ENCODE peak calls at places on chromosomes 6 and 20, in seven cellular contexts. H is foreskin fibroblast, W is AG04449, Q is pancreas, G is bronchial epithelial cell, A is heart right ventricle, R is WTC11. E is an unnamed sample.

GRCh38 chr6:30646450-30647038 is 389 bp upstream of the C6orf136 start:
- DNase-seq in R (peak), A (peak), W (no peak), G (peak), Q (no peak), H (no peak), E (peak)

GRCh38 chr6:14739830-14740229 is 506.0 kb upstream of the JARID2 start:
- DNase-seq in R (no peak), Q (no peak), H (no peak), W (no peak), G (peak), A (no peak), E (no peak)

GRCh38 chr6:30884521-30885480 is 482 bp downstream of the DDR1 start:
- DNase-seq in Q (peak), G (peak), A (no peak), H (no peak), W (no peak), R (peak), E (no peak)

GRCh38 chr6:76683985-76684384 is 611.5 kb upstream of the IMPG1 start:
- DNase-seq in W (no peak), A (no peak), G (no peak), H (no peak), Q (no peak), R (peak), E (no peak)

GRCh38 chr6:145069966-145070365 is 665.4 kb downstream of the EPM2A start:
- DNase-seq in A (no peak), G (no peak), R (no peak), Q (no peak), W (no peak), H (no peak), E (no peak)

GRCh38 chr20:45892049-45892816 is 1.1 kb downstream of the CTSA start:
- DNase-seq in W (no peak), G (peak), A (no peak), Q (no peak), H (no peak), R (no peak), E (no peak)

GRCh38 chr6:89974776-89975175 is 80.5 kb downstream of the GJA10 start:
- DNase-seq in Q (no peak), G (no peak), A (peak), H (no peak), W (no peak), R (no peak), E (no peak)

GRCh38 chr6:16333580-16333979 is 95.2 kb downstream of the GMPR start:
- DNase-seq in A (no peak), Q (no peak), G (peak), R (no peak), H (peak), W (no peak), E (no peak)

GRCh38 chr6:93008385-93008784 is 411.0 kb downstream of the EPHA7 start:
- DNase-seq in A (no peak), R (no peak), G (no peak), Q (no peak), W (no peak), H (no peak), E (no peak)

GRCh38 chr6:24125980-24126379 is at the start of gene NRSN1:
- DNase-seq in R (peak), W (no peak), A (no peak), G (peak), H (no peak), Q (peak), E (no peak)

GRCh38 chr20:46027245-46027853 is 1.7 kb upstream of the SLC12A5 start:
- DNase-seq in H (peak), W (no peak), Q (no peak), R (peak), A (peak), G (peak), E (no peak)

GRCh38 chr6:111973897-111974639 is 79.8 kb upstream of the CCN6 start:
- DNase-seq in A (no peak), H (no peak), R (no peak), Q (no peak), W (no peak), G (peak), E (no peak)

GRCh38 chr6:11536795-11537194 is 754 bp upstream of the TMEM170B start:
- DNase-seq in R (peak), A (no peak), Q (peak), W (no peak), G (no peak), H (no peak), E (no peak)

GRCh38 chr6:28580484-28580883 is 54.8 kb downstream of the GPX5 start:
- DNase-seq in W (no peak), Q (no peak), G (no peak), H (no peak), A (no peak), R (no peak), E (no peak)

GRCh38 chr20:52004720-52005119 is 186.9 kb downstream of the ZFP64 start:
- DNase-seq in A (no peak), W (no peak), G (no peak), H (peak), Q (no peak), R (no peak), E (no peak)

GRCh38 chr6:6749791-6750434 is 161.4 kb downstream of the LY86 start:
- DNase-seq in R (no peak), A (peak), Q (no peak), W (no peak), G (peak), H (peak), E (no peak)

GRCh38 chr20:53216478-53216855 is 244.3 kb downstream of the TSHZ2 start:
- DNase-seq in R (no peak), W (no peak), Q (no peak), H (no peak), G (no peak), A (no peak), E (no peak)

GRCh38 chr6:48826318-48826595 is 636.8 kb downstream of the MMUT start:
- DNase-seq in Q (no peak), W (no peak), A (no peak), R (no peak), G (no peak), H (no peak), E (no peak)

GRCh38 chr20:52105573-52106422 is 85.8 kb downstream of the ZFP64 start:
- DNase-seq in R (peak), G (peak), A (no peak), Q (no peak), H (peak), W (no peak), E (no peak)

GRCh38 chr20:21022925-21023324 is 83.2 kb downstream of the LINC00237 start:
- DNase-seq in R (no peak), G (no peak), W (no peak), H (no peak), A (no peak), Q (no peak), E (no peak)

GRCh38 chr6:39339557-39340555 is 17.4 kb upstream of the KCNK16 start:
- DNase-seq in H (no peak), A (no peak), W (no peak), G (peak), Q (peak), R (no peak), E (no peak)

GRCh38 chr6:34115396-34116314 is 30.2 kb downstream of the GRM4 start:
- DNase-seq in G (no peak), R (peak), H (peak), A (peak), W (no peak), Q (no peak), E (no peak)

GRCh38 chr20:4873396-4873795 is 127.9 kb downstream of the SLC23A2 start:
- DNase-seq in G (no peak), A (no peak), Q (no peak), W (no peak), H (no peak), R (no peak), E (no peak)

GRCh38 chr6:42292002-42292735 is 74.5 kb upstream of the MRPS10 start:
- DNase-seq in R (no peak), G (peak), A (no peak), H (peak), W (no peak), Q (no peak), E (no peak)

GRCh38 chr6:92281571-92282076 is 1137.7 kb downstream of the EPHA7 start:
- DNase-seq in G (no peak), W (no peak), Q (no peak), H (no peak), A (no peak), R (no peak), E (no peak)

GRCh38 chr6:2771021-2771558 is 5.9 kb downstream of the WRNIP1 start:
- DNase-seq in R (no peak), H (no peak), W (no peak), Q (no peak), G (no peak), A (no peak), E (no peak)

GRCh38 chr6:53899512-53899911 is 104.7 kb downstream of the LRRC1 start:
- DNase-seq in H (no peak), A (no peak), R (no peak), W (no peak), G (no peak), Q (no peak), E (no peak)

GRCh38 chr20:16124911-16125776 is 448.1 kb downstream of the KIF16B start:
- DNase-seq in W (no peak), G (peak), R (no peak), Q (no peak), A (no peak), H (no peak), E (no peak)

GRCh38 chr6:62530985-62531384 is 245.0 kb upstream of the KHDRBS2 start:
- DNase-seq in H (no peak), R (no peak), W (no peak), A (no peak), Q (no peak), G (no peak), E (no peak)

GRCh38 chr6:43510827-43511163 is 649 bp upstream of the LRRC73 start:
- DNase-seq in G (no peak), Q (no peak), A (no peak), W (no peak), R (no peak), H (no peak), E (no peak)

GRCh38 chr6:157688275-157688959 is 134.6 kb upstream of the SNX9 start:
- DNase-seq in W (no peak), H (no peak), A (no peak), R (no peak), G (no peak), Q (no peak), E (no peak)

GRCh38 chr6:157685596-157686280 is 137.3 kb upstream of the SNX9 start:
- DNase-seq in W (no peak), G (no peak), R (no peak), A (no peak), Q (no peak), H (no peak), E (no peak)

GRCh38 chr6:157690441-157691210 is 132.4 kb upstream of the SNX9 start:
- DNase-seq in A (no peak), H (no peak), W (no peak), R (no peak), Q (no peak), G (no peak), E (no peak)

GRCh38 chr6:157689875-157690274 is 133.2 kb upstream of the SNX9 start:
- DNase-seq in R (no peak), H (no peak), Q (no peak), A (no peak), W (no peak), G (no peak), E (no peak)

GRCh38 chr6:157688960-157689599 is 134.0 kb upstream of the SNX9 start:
- DNase-seq in Q (no peak), H (no peak), R (peak), A (no peak), G (no peak), W (no peak), E (no peak)
- TF ChIP-seq CTCF in Q (no peak), H (no peak), R (no peak), A (no peak), G (no peak), W (peak), E (no peak)

GRCh38 chr6:122184260-122184934 is 215.1 kb upstream of the HSF2 start:
- DNase-seq in Q (no peak), A (no peak), R (no peak), G (peak), W (no peak), H (peak), E (no peak)

GRCh38 chr6:122187186-122187585 is 212.3 kb upstream of the HSF2 start:
- DNase-seq in G (no peak), Q (no peak), R (no peak), H (no peak), A (no peak), W (no peak), E (no peak)
- TF ChIP-seq CTCF in G (no peak), Q (no peak), R (no peak), H (no peak), A (no peak), W (no peak), E (no peak)

GRCh38 chr6:69867075-69867911 is 937 bp downstream of the COL19A1 start:
- DNase-seq in A (peak), G (no peak), Q (peak), R (peak), H (peak), W (no peak), E (peak)

GRCh38 chr6:69868961-69869360 is 2.6 kb downstream of the COL19A1 start:
- DNase-seq in G (no peak), R (no peak), A (no peak), Q (no peak), W (no peak), H (no peak), E (no peak)

GRCh38 chr6:69866351-69867074 is at the start of gene COL19A1:
- DNase-seq in H (no peak), R (peak), Q (peak), W (no peak), A (peak), G (no peak), E (no peak)

GRCh38 chr6:69871107-69871506 is 4.8 kb downstream of the COL19A1 start:
- DNase-seq in A (no peak), G (no peak), Q (no peak), H (no peak), W (no peak), R (no peak), E (no peak)

GRCh38 chr6:69868252-69868804 is 2.0 kb downstream of the COL19A1 start:
- DNase-seq in H (no peak), Q (no peak), R (no peak), A (no peak), G (no peak), W (no peak), E (no peak)
- TF ChIP-seq CTCF in H (no peak), Q (no peak), R (no peak), A (no peak), G (no peak), W (no peak), E (no peak)

GRCh38 chr20:13870349-13870748 is 85.5 kb downstream of the NDUFAF5 start:
- DNase-seq in H (no peak), R (peak), A (no peak), Q (no peak), G (no peak), W (no peak), E (no peak)
- TF ChIP-seq CTCF in H (no peak), R (no peak), A (no peak), Q (no peak), G (no peak), W (no peak), E (no peak)

GRCh38 chr6:113488812-113489685 is 368.1 kb upstream of the MARCKS start:
- DNase-seq in H (no peak), A (no peak), Q (no peak), W (no peak), R (no peak), G (no peak), E (no peak)
- TF ChIP-seq CTCF in H (no peak), A (no peak), Q (no peak), W (no peak), R (peak), G (peak), E (no peak)

GRCh38 chr6:75094614-75095321 is 111.1 kb downstream of the COL12A1 start:
- DNase-seq in H (peak), Q (no peak), A (no peak), R (no peak), G (no peak), W (peak), E (no peak)
- TF ChIP-seq CTCF in H (peak), Q (no peak), A (no peak), R (no peak), G (no peak), W (peak), E (no peak)

DNA sequence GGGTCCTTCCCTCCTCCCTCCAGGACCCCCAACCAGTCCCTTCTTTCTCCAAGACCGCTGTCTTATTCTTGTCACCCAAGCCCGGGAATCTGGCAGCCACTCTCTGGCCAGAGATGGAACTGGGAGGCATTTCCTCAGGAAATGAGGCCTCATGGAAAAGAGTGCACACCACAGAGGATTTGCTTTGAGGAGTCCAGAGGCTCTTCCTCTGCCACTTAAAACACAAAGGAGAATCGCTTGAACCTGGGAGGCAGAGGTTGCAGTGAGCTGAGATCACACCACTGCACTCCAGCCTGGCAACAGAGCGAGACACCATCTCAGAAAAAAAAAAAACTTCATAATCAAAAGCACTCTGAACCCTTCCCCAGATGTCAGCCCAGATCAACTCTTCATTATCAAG is 82.8 kb upstream of the MAFB start:
- DNase-seq in W (no peak), Q (no peak), G (no peak), H (no peak), A (no peak), R (no peak), E (no peak)
- TF ChIP-seq CTCF in W (no peak), Q (no peak), G (no peak), H (no peak), A (no peak), R (no peak), E (no peak)

GRCh38 chr6:156310701-156311100 is 466.5 kb upstream of the ARID1B start:
- DNase-seq in G (no peak), Q (no peak), A (no peak), W (no peak), H (no peak), R (no peak), E (no peak)

GRCh38 chr6:156313037-156313436 is 464.1 kb upstream of the ARID1B start:
- DNase-seq in Q (no peak), W (no peak), R (no peak), G (no peak), A (no peak), H (no peak), E (no peak)

GRCh38 chr6:156308604-156309003 is 468.6 kb upstream of the ARID1B start:
- DNase-seq in W (no peak), H (no peak), G (no peak), R (no peak), A (no peak), Q (no peak), E (no peak)

DNA sequence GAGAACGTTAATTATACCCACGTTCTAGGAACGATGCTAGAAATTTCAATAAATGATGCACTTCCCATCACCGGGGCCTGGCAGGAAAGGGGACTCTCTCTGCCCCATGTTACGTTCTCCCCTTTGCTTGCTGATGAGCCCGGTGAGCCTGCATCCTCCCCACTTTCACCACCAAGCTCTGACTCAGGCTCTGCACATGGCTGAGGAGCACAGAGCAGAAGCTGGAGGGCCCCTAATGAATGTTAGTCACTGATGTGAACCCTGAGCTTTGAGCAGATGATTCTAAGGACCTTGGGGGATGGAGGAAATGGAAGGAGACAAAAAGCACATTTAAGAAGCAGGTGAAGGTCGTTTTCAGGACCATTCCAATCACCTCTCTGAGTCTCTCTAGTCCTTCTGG is 468.2 kb upstream of the ARID1B start:
- DNase-seq in W (no peak), A (no peak), H (no peak), R (no peak), G (no peak), Q (no peak), E (no peak)
- TF ChIP-seq CTCF in W (no peak), A (no peak), H (no peak), R (no peak), G (no peak), Q (no peak), E (no peak)

GRCh38 chr20:36507746-36508145 is 33.6 kb upstream of the MYL9 start:
- DNase-seq in A (no peak), R (no peak), G (peak), W (no peak), H (no peak), Q (no peak), E (no peak)

GRCh38 chr20:36504295-36504694 is 37.0 kb upstream of the MYL9 start:
- DNase-seq in R (no peak), H (no peak), A (no peak), W (no peak), G (no peak), Q (no peak), E (no peak)

GRCh38 chr20:36501367-36502006 is 39.8 kb upstream of the MYL9 start:
- DNase-seq in R (no peak), A (no peak), W (no peak), H (no peak), Q (no peak), G (no peak), E (no peak)

GRCh38 chr20:36506253-36506652 is 35.1 kb upstream of the MYL9 start:
- DNase-seq in G (no peak), H (no peak), Q (no peak), A (no peak), W (no peak), R (no peak), E (no peak)
- TF ChIP-seq CTCF in G (no peak), H (peak), Q (no peak), A (no peak), W (peak), R (no peak), E (no peak)

DNA sequence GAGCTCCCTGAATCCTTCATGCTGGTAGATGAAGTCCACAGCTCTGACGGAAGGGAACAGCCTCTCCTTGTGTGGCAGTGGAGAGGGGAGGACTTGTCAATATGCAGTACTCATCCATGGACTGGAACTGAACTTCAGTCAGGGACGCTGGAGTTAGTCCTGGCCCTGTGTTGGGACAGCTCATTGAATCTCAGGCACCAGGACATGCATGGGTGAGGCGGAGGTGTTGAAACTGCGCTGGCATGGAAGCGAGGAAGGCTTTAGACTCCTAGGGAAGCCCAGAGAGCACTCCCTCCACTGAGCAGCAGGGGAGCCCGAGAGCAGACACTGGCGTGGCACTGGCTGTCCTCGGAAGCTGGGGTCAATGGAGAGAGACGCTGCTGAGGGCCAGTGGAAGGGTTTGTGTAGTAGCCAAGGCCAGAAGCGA is 161.3 kb upstream of the GGTLC1 start:
- DNase-seq in H (no peak), Q (peak), A (peak), R (peak), G (no peak), W (no peak), E (no peak)
- TF ChIP-seq CTCF in H (peak), Q (peak), A (peak), R (peak), G (peak), W (peak), E (no peak)

E was measured in omental fat pad.